ENCODE peak calls at places on chromosomes 6 and 20, in six cellular contexts. U, P, D, A, L and I are unnamed samples.

GRCh38 chr20:25044660-25045342 is 13.1 kb downstream of the ACSS1 start:
- DNase-seq in U (peak), A (peak), D (no peak), P (no peak), L (peak), I (no peak)

GRCh38 chr6:42507901-42508300 is 55.9 kb upstream of the UBR2 start:
- DNase-seq in A (no peak), U (no peak), L (no peak), P (no peak), D (no peak), I (no peak)

GRCh38 chr6:142960098-142960497 is 15.1 kb upstream of the HIVEP2 start:
- DNase-seq in L (no peak), U (no peak), D (no peak), P (no peak), A (no peak), I (no peak)

GRCh38 chr6:130525378-130525777 is 159.6 kb downstream of the TMEM200A start:
- DNase-seq in L (peak), P (no peak), U (no peak), D (no peak), A (no peak), I (no peak)

GRCh38 chr6:116881236-116881635 is 4.2 kb downstream of the RFX6 start:
- DNase-seq in U (no peak), A (no peak), P (no peak), L (no peak), D (no peak), I (no peak)

GRCh38 chr6:56359201-56359899 is 112.0 kb upstream of the COL21A1 start:
- DNase-seq in L (peak), A (peak), U (peak), P (peak), D (peak), I (peak)

GRCh38 chr20:8490076-8490830 is 358.2 kb downstream of the PLCB1 start:
- DNase-seq in A (no peak), D (no peak), P (no peak), L (no peak), U (no peak), I (no peak)

GRCh38 chr6:90296346-90297123 is at the start of gene BACH2:
- DNase-seq in U (peak), L (peak), A (peak), P (peak), D (peak), I (peak)

GRCh38 chr6:1612386-1612893 is 2.7 kb downstream of the FOXC1 start:
- DNase-seq in P (no peak), A (no peak), U (no peak), D (no peak), L (no peak), I (no peak)

GRCh38 chr20:326645-327031 is 1.3 kb downstream of the SOX12 start:
- DNase-seq in L (peak), U (peak), P (no peak), A (no peak), D (peak), I (no peak)

GRCh38 chr6:18245079-18245478 is 19.3 kb downstream of the DEK start:
- DNase-seq in P (no peak), D (no peak), U (no peak), A (no peak), L (no peak), I (no peak)

GRCh38 chr6:47106721-47107197 is 64.6 kb upstream of the ADGRF1 start:
- DNase-seq in D (no peak), L (no peak), U (no peak), P (no peak), A (no peak), I (no peak)

GRCh38 chr6:170036916-170037315 is 254.0 kb downstream of the DLL1 start:
- DNase-seq in A (peak), D (peak), L (no peak), U (no peak), P (no peak), I (peak)

GRCh38 chr6:144578385-144579350 is 293.5 kb downstream of the UTRN start:
- DNase-seq in P (no peak), D (peak), A (no peak), U (no peak), L (no peak), I (no peak)

DNA sequence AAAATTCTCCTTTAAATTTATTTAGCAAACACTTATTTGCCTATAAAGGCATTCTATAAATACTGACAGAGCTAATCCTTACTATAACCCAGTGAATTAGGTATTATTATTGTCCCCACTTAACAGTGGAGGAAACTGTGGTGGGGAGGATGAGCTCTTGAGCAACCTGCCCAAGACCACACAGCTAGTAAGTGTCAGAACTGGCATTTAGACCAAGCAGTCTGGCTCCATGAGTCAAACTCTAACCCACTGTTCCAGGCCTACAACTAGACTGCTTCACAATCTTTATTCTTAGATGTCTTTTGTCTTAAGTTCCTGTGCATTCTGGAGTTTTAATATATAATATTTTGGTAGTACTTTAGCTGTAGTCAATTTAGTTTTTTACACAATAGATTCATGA is 530.8 kb downstream of the BCKDHB start:
- DNase-seq in D (no peak), A (no peak), L (no peak), P (no peak), U (no peak), I (no peak)
- H3K27ac ChIP-seq in D (no peak), A (no peak), L (no peak), P (no peak), U (no peak), I (no peak)

GRCh38 chr6:109475625-109476024 is 7.4 kb downstream of the ZBTB24 start:
- DNase-seq in L (no peak), A (peak), P (no peak), U (no peak), D (no peak), I (no peak)

GRCh38 chr6:109477725-109478124 is 5.3 kb downstream of the ZBTB24 start:
- DNase-seq in D (no peak), P (no peak), L (no peak), U (no peak), A (no peak), I (no peak)

GRCh38 chr6:109478848-109479624 is 4.0 kb downstream of the ZBTB24 start:
- DNase-seq in P (no peak), D (no peak), L (no peak), A (no peak), U (no peak), I (no peak)

GRCh38 chr6:109477184-109477583 is 5.8 kb downstream of the ZBTB24 start:
- DNase-seq in U (no peak), D (no peak), A (no peak), L (no peak), P (no peak), I (no peak)

DNA sequence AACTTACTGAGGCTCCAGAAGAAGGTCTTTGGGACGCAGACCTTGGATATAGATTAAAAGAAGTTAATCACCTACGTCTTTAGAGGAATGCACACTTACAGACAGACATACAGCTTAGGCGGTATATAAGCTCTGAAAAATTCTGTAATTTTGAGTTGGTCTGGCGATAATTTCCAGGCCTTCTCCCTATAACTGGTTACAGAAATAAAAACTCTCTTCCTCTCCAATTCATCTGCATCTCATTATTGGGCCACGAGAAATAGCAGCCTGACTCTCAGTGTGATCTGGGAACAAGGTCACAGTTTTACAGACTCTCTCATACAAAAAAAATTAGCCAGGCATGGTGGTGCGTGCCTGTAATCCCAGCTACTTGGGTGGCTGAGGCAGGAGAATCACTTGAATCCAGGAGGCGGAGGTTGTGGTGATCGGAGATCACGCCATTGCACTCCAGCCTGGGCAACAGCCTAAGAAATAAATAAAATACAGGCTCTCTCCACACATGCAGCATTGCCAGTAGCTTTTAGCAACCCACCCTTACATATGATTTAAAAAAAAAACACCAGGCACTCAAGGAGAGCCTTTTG is 4.7 kb downstream of the ZBTB24 start:
- DNase-seq in L (no peak), U (no peak), P (no peak), A (no peak), D (no peak), I (no peak)
- H3K27ac ChIP-seq in L (no peak), U (no peak), P (no peak), A (no peak), D (no peak), I (no peak)

GRCh38 chr20:10653593-10654288 is 20.1 kb downstream of the JAG1 start:
- DNase-seq in U (no peak), L (peak), D (no peak), P (no peak), A (no peak), I (peak)

GRCh38 chr20:10654630-10655029 is 19.2 kb downstream of the JAG1 start:
- DNase-seq in D (no peak), U (no peak), L (no peak), A (no peak), P (no peak), I (no peak)

GRCh38 chr20:10658051-10658823 is 15.6 kb downstream of the JAG1 start:
- DNase-seq in A (no peak), P (no peak), D (no peak), L (no peak), U (no peak), I (peak)

GRCh38 chr20:10656270-10656669 is 17.5 kb downstream of the JAG1 start:
- DNase-seq in P (no peak), A (no peak), L (no peak), D (no peak), U (no peak), I (no peak)

DNA sequence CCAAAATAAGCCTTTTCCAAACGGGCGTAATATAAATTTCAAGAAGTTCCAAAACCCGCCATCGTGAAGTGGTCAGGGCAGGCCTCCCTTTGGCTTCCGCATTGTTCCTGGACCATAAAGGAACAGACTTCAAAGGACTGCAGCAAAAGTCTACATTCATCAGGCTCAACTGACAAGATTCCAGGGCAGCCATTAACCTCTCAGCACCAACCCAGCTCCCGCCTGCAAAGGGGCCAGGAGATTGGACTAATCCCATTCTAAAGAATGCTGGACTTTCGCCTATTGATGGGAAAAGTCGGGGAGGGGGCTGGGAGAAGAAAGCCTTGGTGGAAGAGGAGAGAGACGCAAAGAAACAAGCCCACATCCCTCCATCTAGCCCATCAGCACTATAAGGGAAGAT is 18.1 kb downstream of the JAG1 start:
- DNase-seq in A (no peak), L (no peak), U (no peak), P (no peak), D (no peak), I (no peak)
- H3K27ac ChIP-seq in A (no peak), L (no peak), U (no peak), P (no peak), D (no peak), I (peak)

DNA sequence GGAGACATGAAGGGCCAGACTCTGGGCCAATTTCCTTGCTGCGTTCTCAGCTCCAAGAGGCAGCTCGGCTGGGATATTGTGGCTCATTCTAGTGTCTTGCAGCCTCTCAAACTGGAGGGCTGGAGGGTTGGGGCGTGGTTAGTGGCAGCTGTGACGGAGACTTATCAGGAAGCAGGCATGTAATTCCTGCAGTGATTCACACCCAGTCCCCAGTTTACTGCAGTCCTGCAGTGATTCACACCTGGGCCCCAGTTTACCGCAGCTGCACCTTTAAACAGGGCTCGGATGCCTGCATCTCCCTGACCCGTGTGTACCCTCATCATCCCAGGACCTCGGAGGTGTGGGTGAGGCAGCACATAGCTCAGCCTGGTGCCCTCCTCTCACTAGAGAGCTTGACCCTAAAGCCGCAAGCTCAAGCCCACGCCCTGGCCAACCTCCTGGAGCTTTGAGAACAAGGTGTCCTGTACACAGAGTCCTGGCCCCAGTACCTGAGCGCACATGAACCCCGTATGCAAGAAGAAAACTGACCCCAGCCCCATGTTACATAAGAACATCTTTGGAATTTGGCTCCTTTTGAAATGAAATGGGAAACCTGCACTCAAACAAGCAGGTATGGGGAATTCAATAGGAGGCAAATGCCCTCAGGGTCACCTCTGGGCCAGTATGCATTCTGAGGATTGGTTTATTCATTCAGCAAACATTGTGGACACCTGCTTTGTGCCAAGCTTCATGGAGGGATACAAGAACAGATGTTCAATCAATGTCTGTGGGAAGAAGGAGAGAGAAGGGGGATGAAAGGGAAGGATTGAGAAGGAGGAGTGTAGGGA is 55.3 kb upstream of the FAM83D start:
- DNase-seq in D (no peak), U (no peak), L (no peak), A (no peak), P (peak), I (no peak)
- H3K27ac ChIP-seq in D (no peak), U (no peak), L (peak), A (no peak), P (no peak), I (no peak)

GRCh38 chr6:152129606-152130249 is 322.2 kb downstream of the ESR1 start:
- DNase-seq in P (no peak), D (no peak), U (no peak), A (no peak), L (no peak), I (no peak)
- H3K27ac ChIP-seq in P (no peak), D (peak), U (peak), A (peak), L (no peak), I (peak)

GRCh38 chr6:30599625-30600324 is 17.3 kb downstream of the PPP1R10 start:
- DNase-seq in D (peak), P (no peak), L (no peak), U (no peak), A (no peak), I (no peak)
- H3K27ac ChIP-seq in D (no peak), P (no peak), L (no peak), U (no peak), A (no peak), I (no peak)

DNA sequence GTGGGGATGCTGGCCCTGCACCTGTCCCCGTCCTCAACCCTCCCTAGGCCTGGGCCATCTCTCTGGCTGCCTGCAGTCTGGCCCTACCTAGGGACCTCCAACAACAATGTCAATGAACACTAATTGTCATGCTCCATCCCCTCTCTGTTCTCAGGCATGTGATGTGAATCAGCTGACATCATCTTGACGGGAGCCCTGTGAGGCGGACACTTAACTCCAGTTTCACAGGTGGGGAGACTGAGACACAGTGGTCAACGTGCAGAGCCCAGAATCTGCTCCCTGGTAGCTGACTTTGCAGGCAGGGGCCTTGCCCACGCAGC is 762 bp upstream of the TCEA2 start:
- DNase-seq in D (no peak), A (no peak), L (no peak), U (no peak), P (no peak), I (no peak)
- H3K27ac ChIP-seq in D (peak), A (peak), L (peak), U (peak), P (no peak), I (peak)

GRCh38 chr6:154661751-154662150 is 71.5 kb upstream of the SCAF8 start:
- DNase-seq in L (no peak), U (no peak), A (no peak), D (no peak), P (no peak), I (no peak)
- H3K27ac ChIP-seq in L (no peak), U (no peak), A (no peak), D (no peak), P (no peak), I (no peak)